ENCODE peak calls at places on chromosomes 13 and 19, in nine cellular contexts. S, D, W, I, K, M, R, U and P are unnamed samples.

GRCh38 chr19:20928371-20928770 is 5.3 kb downstream of the ZNF85 start:
- DNase-seq in S (no peak), D (no peak), W (peak; percentile 20), I (peak; percentile 94), K (no peak), M (no peak), R (peak; percentile 84), U (no peak), P (no peak)

GRCh38 chr19:35845215-35846037 is 6.9 kb downstream of the NPHS1 start:
- DNase-seq in S (no peak), D (no peak), W (no peak), I (no peak), K (no peak), M (no peak), R (peak; percentile 30), U (no peak), P (no peak)

GRCh38 chr13:23793711-23794110 is 95.5 kb downstream of the MIPEP start:
- DNase-seq in S (no peak), D (no peak), W (no peak), I (no peak), K (no peak), M (no peak), R (no peak), U (no peak), P (no peak)

GRCh38 chr19:45587873-45588272 is 3.3 kb upstream of the OPA3 start:
- DNase-seq in S (no peak), D (no peak), W (no peak), I (no peak), K (no peak), M (no peak), R (no peak), U (no peak), P (no peak)

GRCh38 chr13:34721631-34722144 is 220.4 kb upstream of the NBEA start:
- DNase-seq in S (no peak), D (no peak), W (no peak), I (no peak), K (no peak), M (no peak), R (no peak), U (no peak), P (no peak)

GRCh38 chr13:99196466-99197256 is 4.0 kb upstream of the UBAC2 start:
- DNase-seq in S (no peak), D (no peak), W (no peak), I (no peak), K (no peak), M (no peak), R (peak; percentile 36), U (no peak), P (no peak)

GRCh38 chr13:35796627-35797026 is 320.1 kb upstream of the MAB21L1 start:
- DNase-seq in S (no peak), D (no peak), W (no peak), I (no peak), K (no peak), M (no peak), R (no peak), U (no peak), P (no peak)

GRCh38 chr13:59545007-59545406 is 618.7 kb downstream of the DIAPH3 start:
- DNase-seq in S (no peak), D (no peak), W (no peak), I (no peak), K (no peak), M (no peak), R (no peak), U (no peak), P (no peak)

GRCh38 chr13:39565036-39565949 is 37.7 kb downstream of the LHFPL6 start:
- DNase-seq in S (no peak), D (no peak), W (peak; percentile 65), I (peak; percentile 92), K (no peak), M (no peak), R (peak; percentile 95), U (no peak), P (no peak)

GRCh38 chr19:38850976-38851621 is 1.3 kb upstream of the HNRNPL start:
- DNase-seq in S (no peak), D (peak; percentile 50), W (no peak), I (no peak), K (peak; percentile 19), M (peak; percentile 41), R (peak; percentile 33), U (peak; percentile 47), P (peak; percentile 65)

GRCh38 chr19:45005787-45006186 is 4.5 kb downstream of the RELB start:
- DNase-seq in S (peak; percentile 79), D (no peak), W (no peak), I (no peak), K (no peak), M (no peak), R (no peak), U (no peak), P (no peak)

GRCh38 chr19:28705008-28705407 is 507.9 kb downstream of the UQCRFS1 start:
- DNase-seq in S (no peak), D (no peak), W (peak; percentile 60), I (peak; percentile 94), K (no peak), M (no peak), R (peak; percentile 90), U (no peak), P (no peak)

GRCh38 chr19:1105217-1105872 is 1.6 kb downstream of the GPX4 start:
- DNase-seq in S (no peak), D (no peak), W (no peak), I (no peak), K (no peak), M (no peak), R (no peak), U (no peak), P (no peak)

GRCh38 chr13:26787961-26788360 is 27.4 kb upstream of the GPR12 start:
- DNase-seq in S (no peak), D (no peak), W (no peak), I (no peak), K (no peak), M (no peak), R (no peak), U (no peak), P (no peak)

GRCh38 chr19:5339470-5339949 is 1.1 kb downstream of the PTPRS start:
- DNase-seq in S (no peak), D (peak; percentile 35), W (no peak), I (no peak), K (no peak), M (no peak), R (no peak), U (no peak), P (no peak)

GRCh38 chr13:36536546-36536945 is 104.3 kb downstream of the CCNA1 start:
- DNase-seq in S (no peak), D (no peak), W (no peak), I (peak; percentile 8), K (no peak), M (no peak), R (no peak), U (no peak), P (no peak)

GRCh38 chr13:43374621-43375020 is 351.2 kb downstream of the DNAJC15 start:
- DNase-seq in S (no peak), D (no peak), W (no peak), I (peak; percentile 50), K (no peak), M (no peak), R (no peak), U (no peak), P (no peak)

GRCh38 chr13:43153436-43154082 is 130.2 kb downstream of the DNAJC15 start:
- DNase-seq in S (no peak), D (no peak), W (peak; percentile 8), I (peak; percentile 71), K (no peak), M (no peak), R (peak; percentile 97), U (no peak), P (no peak)

GRCh38 chr19:19420570-19421301 is 15.3 kb downstream of the GATAD2A start:
- DNase-seq in S (no peak), D (no peak), W (no peak), I (no peak), K (no peak), M (no peak), R (no peak), U (no peak), P (no peak)

GRCh38 chr19:45863840-45864628 is at the start of gene FOXA3:
- DNase-seq in S (peak; percentile 81), D (peak; percentile 49), W (no peak), I (peak; percentile 63), K (peak; percentile 71), M (peak; percentile 69), R (peak; percentile 62), U (peak; percentile 74), P (peak; percentile 87)

GRCh38 chr19:52622261-52622660 is 15.9 kb downstream of the ZNF83 start:
- DNase-seq in S (no peak), D (no peak), W (no peak), I (no peak), K (no peak), M (no peak), R (no peak), U (no peak), P (no peak)

GRCh38 chr13:59960683-59961082 is 203.0 kb downstream of the DIAPH3 start:
- DNase-seq in S (no peak), D (no peak), W (no peak), I (no peak), K (no peak), M (no peak), R (no peak), U (no peak), P (no peak)

GRCh38 chr19:16470911-16471811 is 609 bp downstream of the EPS15L1 start:
- DNase-seq in S (no peak), D (peak; percentile 30), W (no peak), I (peak; percentile 40), K (no peak), M (peak; percentile 41), R (peak; percentile 69), U (no peak), P (no peak)

GRCh38 chr13:106205871-106206270 is 329.6 kb downstream of the EFNB2 start:
- DNase-seq in S (no peak), D (no peak), W (no peak), I (peak; percentile 30), K (no peak), M (no peak), R (no peak), U (no peak), P (no peak)

GRCh38 chr13:62185631-62186256 is 770.1 kb upstream of the PCDH20 start:
- DNase-seq in S (no peak), D (no peak), W (no peak), I (no peak), K (no peak), M (no peak), R (peak; percentile 9), U (no peak), P (no peak)

GRCh38 chr13:109628251-109628699 is 158.1 kb downstream of the IRS2 start:
- DNase-seq in S (no peak), D (no peak), W (peak; percentile 48), I (peak; percentile 73), K (no peak), M (no peak), R (peak; percentile 58), U (no peak), P (no peak)

GRCh38 chr13:40146586-40147240 is 491.3 kb downstream of the COG6 start:
- DNase-seq in S (no peak), D (no peak), W (no peak), I (no peak), K (no peak), M (no peak), R (peak; percentile 15), U (no peak), P (no peak)

GRCh38 chr13:100146534-100146933 is 57.6 kb downstream of the PCCA start:
- DNase-seq in S (no peak), D (no peak), W (no peak), I (no peak), K (no peak), M (no peak), R (no peak), U (no peak), P (no peak)

GRCh38 chr13:70255406-70255991 is 147.2 kb upstream of the KLHL1 start:
- DNase-seq in S (no peak), D (no peak), W (no peak), I (no peak), K (no peak), M (no peak), R (no peak), U (no peak), P (no peak)

GRCh38 chr13:106468948-106469590 is 66.4 kb downstream of the EFNB2 start:
- DNase-seq in S (peak; percentile 49), D (no peak), W (no peak), I (no peak), K (no peak), M (no peak), R (no peak), U (no peak), P (no peak)

GRCh38 chr13:99057310-99057975 is 79.6 kb upstream of the DOCK9 start:
- DNase-seq in S (no peak), D (no peak), W (no peak), I (peak; percentile 31), K (no peak), M (no peak), R (no peak), U (no peak), P (no peak)